ENCODE peak calls at places on chromosomes 6 and 20, in six cellular contexts. J is right atrium auricular region, U is heart right ventricle, D is breast epithelium, C is neuronal stem cell, Q is astrocyte of the spinal cord. I is an unnamed sample.

GRCh38 chr6:73394577-73395354 is at the start of gene DDX43:
- DNase-seq in J (peak; percentile 61), U (peak; percentile 79), D (peak; percentile 54), C (no peak), Q (peak; percentile 26), I (no peak)

GRCh38 chr20:21554376-21554890 is 40.6 kb upstream of the NKX2-2 start:
- DNase-seq in J (no peak), U (no peak), D (no peak), C (no peak), Q (no peak), I (no peak)

GRCh38 chr6:159724778-159725177 is 2.5 kb upstream of the WTAP start:
- DNase-seq in J (no peak), U (no peak), D (no peak), C (no peak), Q (no peak), I (no peak)

GRCh38 chr20:11302436-11302835 is 615.3 kb upstream of the BTBD3 start:
- DNase-seq in J (no peak), U (no peak), D (no peak), C (no peak), Q (no peak), I (no peak)

GRCh38 chr6:16483315-16483875 is 245.0 kb downstream of the GMPR start:
- DNase-seq in J (no peak), U (no peak), D (no peak), C (no peak), Q (no peak), I (peak; percentile 83)

GRCh38 chr6:134021396-134022122 is 30.9 kb downstream of the SLC2A12 start:
- DNase-seq in J (no peak), U (no peak), D (no peak), C (no peak), Q (no peak), I (peak; percentile 30)

GRCh38 chr6:95286874-95287273 is 290.5 kb upstream of the MANEA start:
- DNase-seq in J (no peak), U (no peak), D (no peak), C (no peak), Q (no peak), I (no peak)

GRCh38 chr6:162705736-162706135 is 21.8 kb downstream of the PRKN start:
- DNase-seq in J (no peak), U (no peak), D (no peak), C (no peak), Q (no peak), I (no peak)

GRCh38 chr6:19013011-19013410 is 625.9 kb downstream of the RNF144B start:
- DNase-seq in J (no peak), U (no peak), D (no peak), C (no peak), Q (peak; percentile 5), I (no peak)

GRCh38 chr20:53962388-53962787 is 108.0 kb downstream of the BCAS1 start:
- DNase-seq in J (no peak), U (no peak), D (no peak), C (no peak), Q (no peak), I (no peak)

GRCh38 chr6:346389-347030 is 45.0 kb upstream of the IRF4 start:
- DNase-seq in J (no peak), U (no peak), D (no peak), C (no peak), Q (peak; percentile 74), I (no peak)

GRCh38 chr6:112956696-112957525 is 609.8 kb downstream of the RFPL4B start:
- DNase-seq in J (no peak), U (no peak), D (no peak), C (no peak), Q (peak; percentile 93), I (no peak)

GRCh38 chr6:17962436-17963031 is 24.9 kb downstream of the KIF13A start:
- DNase-seq in J (peak; percentile 73), U (peak; percentile 67), D (peak; percentile 53), C (no peak), Q (peak; percentile 95), I (no peak)

GRCh38 chr6:17957904-17958303 is 29.5 kb downstream of the KIF13A start:
- DNase-seq in J (no peak), U (no peak), D (no peak), C (no peak), Q (no peak), I (no peak)

GRCh38 chr6:17964633-17965032 is 22.8 kb downstream of the KIF13A start:
- DNase-seq in J (no peak), U (no peak), D (no peak), C (no peak), Q (no peak), I (no peak)

GRCh38 chr6:17957488-17957887 is 29.9 kb downstream of the KIF13A start:
- DNase-seq in J (no peak), U (no peak), D (no peak), C (no peak), Q (no peak), I (no peak)

DNA sequence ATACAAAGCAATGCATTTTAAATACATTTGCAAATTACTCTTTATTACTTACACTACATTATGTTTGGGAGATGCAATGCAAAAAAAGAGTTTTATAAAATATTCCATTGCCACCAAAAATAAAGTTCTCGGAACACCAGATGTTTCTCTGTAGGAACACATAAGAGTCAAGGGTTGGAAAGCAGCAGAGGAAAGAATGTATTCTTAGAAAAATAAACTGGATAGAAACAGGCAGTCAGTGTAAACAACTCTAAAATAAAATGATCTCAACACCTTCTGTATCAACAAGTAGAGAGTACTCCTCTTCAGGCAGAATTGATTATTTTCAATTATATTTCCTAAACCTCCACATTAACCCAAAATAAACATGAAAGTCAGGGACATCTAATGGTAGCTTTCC is 28.1 kb downstream of the KIF13A start:
- DNase-seq in J (no peak), U (no peak), D (no peak), C (no peak), Q (no peak), I (no peak)
- H3K4me3 ChIP-seq in J (no peak overlapping the region), U (no peak overlapping the region), D (no peak overlapping the region), C (no peak overlapping the region), Q (no peak overlapping the region), I (no peak overlapping the region)

GRCh38 chr20:1964659-1965405 is 29.0 kb downstream of the PDYN start:
- DNase-seq in J (no peak), U (no peak), D (no peak), C (no peak), Q (no peak), I (no peak)
- H3K4me3 ChIP-seq in J (no peak overlapping the region), U (no peak overlapping the region), D (no peak overlapping the region), C (no peak overlapping the region), Q (no peak overlapping the region), I (no peak overlapping the region)

GRCh38 chr20:32051720-32052089 is 337 bp upstream of the HCK start:
- DNase-seq in J (no peak), U (no peak), D (no peak), C (no peak), Q (no peak), I (no peak)
- H3K4me3 ChIP-seq in J (no peak overlapping the region), U (peak overlapping the region; percentile 47), D (peak overlapping the region; percentile 52), C (no peak overlapping the region), Q (no peak overlapping the region), I (no peak overlapping the region)

GRCh38 chr6:53932502-53932901 is 137.7 kb downstream of the LRRC1 start:
- DNase-seq in J (no peak), U (no peak), D (no peak), C (no peak), Q (no peak), I (no peak)

GRCh38 chr6:53928641-53929339 is 134.0 kb downstream of the LRRC1 start:
- DNase-seq in J (no peak), U (no peak), D (no peak), C (no peak), Q (no peak), I (no peak)

GRCh38 chr6:53930330-53930729 is 135.5 kb downstream of the LRRC1 start:
- DNase-seq in J (no peak), U (no peak), D (no peak), C (no peak), Q (no peak), I (no peak)

GRCh38 chr6:53931086-53931485 is 136.3 kb downstream of the LRRC1 start:
- DNase-seq in J (no peak), U (no peak), D (no peak), C (no peak), Q (no peak), I (no peak)

GRCh38 chr6:53929340-53930120 is 134.7 kb downstream of the LRRC1 start:
- DNase-seq in J (no peak), U (no peak), D (no peak), C (no peak), Q (no peak), I (no peak)
- H3K4me3 ChIP-seq in J (no peak overlapping the region), U (no peak overlapping the region), D (no peak overlapping the region), C (no peak overlapping the region), Q (no peak overlapping the region), I (no peak overlapping the region)

GRCh38 chr6:34147906-34148701 is 2.2 kb upstream of the GRM4 start:
- DNase-seq in J (no peak), U (no peak), D (peak; percentile 36), C (no peak), Q (no peak), I (no peak)

GRCh38 chr6:34145161-34146020 is 496 bp downstream of the GRM4 start:
- DNase-seq in J (no peak), U (no peak), D (no peak), C (peak; percentile 45), Q (peak; percentile 49), I (no peak)

GRCh38 chr6:34146801-34147592 is 1.1 kb upstream of the GRM4 start:
- DNase-seq in J (no peak), U (no peak), D (no peak), C (no peak), Q (peak; percentile 18), I (no peak)

GRCh38 chr6:34144581-34145160 is 1.2 kb downstream of the GRM4 start:
- DNase-seq in J (no peak), U (no peak), D (no peak), C (no peak), Q (no peak), I (no peak)

GRCh38 chr6:34146021-34146782 is at the start of gene GRM4:
- DNase-seq in J (no peak), U (no peak), D (no peak), C (no peak), Q (no peak), I (no peak)
- H3K4me3 ChIP-seq in J (peak within 1 kb of the TSS; percentile 21), U (peak within 1 kb of the TSS; percentile 44), D (peak within 1 kb of the TSS; percentile 29), C (no peak within 1 kb of the TSS), Q (peak within 1 kb of the TSS; percentile 2), I (peak within 1 kb of the TSS; percentile 43)

DNA sequence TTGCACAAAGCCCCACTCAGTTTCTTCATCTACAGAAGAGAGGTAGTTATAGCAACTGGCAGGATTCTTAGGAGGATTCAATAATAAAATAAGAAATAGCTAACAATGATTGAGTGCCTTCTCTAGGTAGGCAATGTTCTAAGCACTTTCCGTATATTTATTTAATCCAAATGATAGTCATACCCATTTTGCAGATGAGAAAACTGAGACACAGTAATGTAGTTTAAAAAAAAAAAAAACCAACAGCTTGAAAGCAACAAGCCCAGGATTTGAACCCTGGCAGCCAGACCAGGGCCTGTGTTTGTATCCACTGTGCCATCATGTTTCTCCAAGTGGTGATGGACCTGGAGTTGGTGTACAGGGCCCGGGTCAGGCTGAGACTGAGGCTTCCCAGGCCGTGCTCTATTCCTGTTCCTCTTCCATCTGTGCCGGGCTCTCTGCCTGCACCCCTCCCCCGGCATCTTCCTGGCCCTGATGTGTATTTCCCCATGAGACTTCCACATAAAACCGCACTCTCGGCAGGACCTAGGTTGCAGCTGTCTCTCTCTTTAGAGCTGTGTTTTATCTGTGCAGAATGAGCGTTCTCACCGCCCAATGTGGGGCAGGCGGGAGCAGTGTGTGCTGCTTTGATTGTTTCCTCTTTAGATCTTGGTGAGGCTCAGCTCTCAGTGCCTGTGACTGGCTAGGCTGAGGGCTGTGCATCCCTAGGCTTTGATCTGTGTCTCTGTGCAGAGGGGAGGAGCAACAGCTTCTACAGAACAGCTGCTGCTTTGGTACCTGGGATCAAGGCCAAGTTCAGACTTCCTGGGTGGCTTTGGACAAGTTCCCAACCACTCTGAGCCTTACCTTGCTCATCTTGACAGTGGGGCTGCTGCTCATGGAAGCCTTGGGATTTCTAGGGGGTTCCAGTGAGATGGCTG is 49.5 kb downstream of the TOX2 start:
- DNase-seq in J (peak; percentile 61), U (peak; percentile 42), D (no peak), C (no peak), Q (peak; percentile 72), I (peak; percentile 98)
- H3K4me3 ChIP-seq in J (no peak overlapping the region), U (no peak overlapping the region), D (no peak overlapping the region), C (no peak overlapping the region), Q (no peak overlapping the region), I (no peak overlapping the region)